ENCODE peak calls at places on chromosome X, in four cellular contexts. M is fibroblast of the aortic adventitia, B is endothelial cell of umbilical vein, J is ovary. I is an unnamed sample.

GRCh38 chrX:40108959-40109287 is 11.2 kb upstream of the BCOR start:
- DNase-seq in M (peak; percentile 79), B (peak; percentile 73), J (peak; percentile 86), I (peak; percentile 72)

GRCh38 chrX:105752334-105752733 is 70.0 kb upstream of the NRK start:
- DNase-seq in M (no peak), B (no peak), J (no peak), I (no peak)

GRCh38 chrX:49069038-49069437 is 4.8 kb downstream of the PRAF2 start:
- DNase-seq in M (no peak), B (no peak), J (no peak), I (no peak)

GRCh38 chrX:22206781-22207180 is 65.9 kb upstream of the CBLL2 start:
- DNase-seq in M (no peak), B (no peak), J (no peak), I (no peak)

GRCh38 chrX:105869676-105870075 is 47.3 kb downstream of the NRK start:
- DNase-seq in M (no peak), B (no peak), J (no peak), I (no peak)

GRCh38 chrX:2781226-2781571 is 29.4 kb downstream of the XG start:
- DNase-seq in M (no peak), B (no peak), J (no peak), I (no peak)

GRCh38 chrX:3295731-3296130 is 50.7 kb downstream of the MXRA5 start:
- DNase-seq in M (no peak), B (peak; percentile 6), J (no peak), I (no peak)

GRCh38 chrX:15529165-15529564 is 28.6 kb downstream of the BMX start:
- DNase-seq in M (no peak), B (peak; percentile 16), J (no peak), I (no peak)

GRCh38 chrX:47097018-47097417 is 18.8 kb downstream of the RGN start:
- DNase-seq in M (no peak), B (no peak), J (no peak), I (no peak)

GRCh38 chrX:153684447-153685178 is 3.1 kb upstream of the SLC6A8 start:
- DNase-seq in M (no peak), B (no peak), J (peak; percentile 11), I (no peak)

GRCh38 chrX:1450381-1451161 is 2.1 kb downstream of the ASMTL start:
- DNase-seq in M (no peak), B (no peak), J (no peak), I (no peak)

GRCh38 chrX:53682885-53683555 is 3.5 kb downstream of the HUWE1 start:
- DNase-seq in M (peak; percentile 59), B (peak; percentile 57), J (peak; percentile 44), I (no peak)

GRCh38 chrX:154321624-154322023 is 26.0 kb downstream of the TKTL1 start:
- DNase-seq in M (peak; percentile 11), B (no peak), J (peak; percentile 34), I (no peak)

GRCh38 chrX:100449696-100450606 is 39.9 kb upstream of the PCDH19 start:
- DNase-seq in M (no peak), B (peak; percentile 65), J (no peak), I (no peak)

GRCh38 chrX:33211356-33212254 is at the start of gene DMD:
- DNase-seq in M (peak; percentile 88), B (peak; percentile 88), J (peak; percentile 56), I (peak; percentile 3)

GRCh38 chrX:109826954-109827708 is 94.1 kb upstream of the ACSL4 start:
- DNase-seq in M (peak; percentile 69), B (no peak), J (no peak), I (no peak)

DNA sequence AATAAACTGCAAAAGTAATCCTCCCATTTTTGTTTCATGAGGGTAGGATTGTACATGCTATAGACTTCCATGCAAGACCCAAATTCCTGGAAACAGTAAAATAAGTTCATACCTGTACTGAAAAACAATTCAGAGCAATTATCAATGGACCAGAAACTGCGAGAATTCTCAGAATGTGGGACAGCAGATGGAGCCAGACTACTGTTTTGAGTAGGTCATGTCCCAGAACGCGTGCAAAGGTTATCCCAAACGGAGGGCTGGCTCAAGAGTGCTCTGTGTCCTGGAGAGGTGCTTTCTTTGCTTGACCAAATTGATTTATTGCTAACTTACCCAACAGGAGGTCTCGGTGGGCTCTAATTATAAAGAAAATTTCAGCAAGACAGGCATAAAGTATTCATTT is 1.7 kb upstream of the MAGEH1 start:
- DNase-seq in M (peak; percentile 35), B (peak; percentile 4), J (peak; percentile 21), I (peak; percentile 3)
- TF ChIP-seq CTCF in M (peak; percentile 4), B (no peak), J (no peak), I (no peak)

GRCh38 chrX:72569786-72570185 is 2.9 kb downstream of the HDAC8 start:
- DNase-seq in M (peak; percentile 89), B (peak; percentile 22), J (no peak), I (no peak)
- TF ChIP-seq CTCF in M (peak; percentile 38), B (no peak), J (no peak), I (no peak)

DNA sequence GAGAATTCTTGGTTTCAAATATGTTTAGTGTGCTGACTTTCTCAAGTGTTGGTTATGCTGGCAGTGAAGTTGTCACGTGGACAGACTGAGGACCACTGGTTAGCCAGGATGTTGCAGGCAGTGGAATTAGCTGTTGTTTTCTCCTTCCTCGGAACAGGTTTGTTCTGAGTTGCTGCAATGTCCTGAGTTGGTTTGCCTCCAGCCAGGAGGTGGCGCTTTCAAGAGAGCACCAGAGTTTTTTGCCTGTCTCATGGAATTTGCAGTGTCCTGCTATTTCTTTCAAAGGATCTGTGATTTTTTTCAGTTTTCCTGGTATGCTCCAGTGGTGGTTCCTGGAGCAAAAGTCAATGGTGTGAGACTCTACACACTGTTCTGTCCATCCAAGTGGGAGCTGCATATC is 158.1 kb upstream of the CXorf66 start:
- DNase-seq in M (peak; percentile 23), B (no peak), J (no peak), I (no peak)
- TF ChIP-seq CTCF in M (peak; percentile 49), B (no peak), J (no peak), I (no peak)

GRCh38 chrX:17829526-17829925 is 31.6 kb downstream of the RAI2 start:
- DNase-seq in M (peak; percentile 59), B (no peak), J (no peak), I (no peak)

GRCh38 chrX:17830211-17830610 is 30.9 kb downstream of the RAI2 start:
- DNase-seq in M (no peak), B (no peak), J (no peak), I (no peak)

GRCh38 chrX:17833954-17834353 is 27.1 kb downstream of the RAI2 start:
- DNase-seq in M (no peak), B (no peak), J (no peak), I (no peak)

GRCh38 chrX:17828156-17828555 is 32.9 kb downstream of the RAI2 start:
- DNase-seq in M (no peak), B (no peak), J (no peak), I (no peak)

GRCh38 chrX:17831255-17831654 is 29.8 kb downstream of the RAI2 start:
- DNase-seq in M (no peak), B (no peak), J (peak; percentile 26), I (no peak)
- TF ChIP-seq CTCF in M (no peak), B (no peak), J (no peak), I (no peak)

GRCh38 chrX:7852166-7852565 is 9.2 kb downstream of the VCX start:
- DNase-seq in M (no peak), B (no peak), J (no peak), I (no peak)
- TF ChIP-seq CTCF in M (no peak), B (no peak), J (no peak), I (no peak)

GRCh38 chrX:151922692-151923091 is 10.0 kb downstream of the MAGEA4 start:
- DNase-seq in M (no peak), B (no peak), J (no peak), I (no peak)

GRCh38 chrX:151920101-151920500 is 7.4 kb downstream of the MAGEA4 start:
- DNase-seq in M (no peak), B (no peak), J (no peak), I (no peak)

GRCh38 chrX:151920530-151920929 is 7.8 kb downstream of the MAGEA4 start:
- DNase-seq in M (no peak), B (no peak), J (no peak), I (no peak)

GRCh38 chrX:151921292-151921691 is 8.6 kb downstream of the MAGEA4 start:
- DNase-seq in M (no peak), B (no peak), J (no peak), I (no peak)

DNA sequence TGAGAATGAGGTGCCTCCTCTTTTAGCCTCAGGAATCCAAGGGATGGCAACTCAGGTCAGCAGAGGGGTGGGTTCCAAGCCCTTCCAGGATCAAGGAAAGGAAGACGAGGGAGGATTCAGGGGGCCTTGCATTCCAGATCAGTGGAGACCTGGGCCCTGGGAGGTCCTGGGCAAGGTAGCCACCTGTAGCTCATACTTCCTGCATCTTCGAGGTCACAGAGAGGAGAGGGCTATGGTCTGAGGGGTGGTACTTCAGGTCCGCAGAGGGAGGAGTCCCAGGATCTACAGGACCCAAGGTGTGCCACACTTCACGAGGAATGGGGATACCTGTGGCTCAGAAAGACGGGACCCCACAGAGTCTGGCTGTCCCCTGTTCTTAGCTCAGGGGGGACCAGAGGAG is 9.2 kb downstream of the MAGEA4 start:
- DNase-seq in M (no peak), B (no peak), J (no peak), I (no peak)
- TF ChIP-seq CTCF in M (no peak), B (no peak), J (no peak), I (no peak)

GRCh38 chrX:69995400-69996101 is 54.2 kb downstream of the AWAT2 start:
- DNase-seq in M (no peak), B (no peak), J (no peak), I (no peak)

GRCh38 chrX:69993494-69993893 is 56.2 kb downstream of the AWAT2 start:
- DNase-seq in M (no peak), B (no peak), J (no peak), I (no peak)

GRCh38 chrX:70001269-70001668 is 48.5 kb downstream of the AWAT2 start:
- DNase-seq in M (peak; percentile 8), B (no peak), J (no peak), I (no peak)

GRCh38 chrX:69991685-69992084 is 58.1 kb downstream of the AWAT2 start:
- DNase-seq in M (no peak), B (no peak), J (no peak), I (no peak)

DNA sequence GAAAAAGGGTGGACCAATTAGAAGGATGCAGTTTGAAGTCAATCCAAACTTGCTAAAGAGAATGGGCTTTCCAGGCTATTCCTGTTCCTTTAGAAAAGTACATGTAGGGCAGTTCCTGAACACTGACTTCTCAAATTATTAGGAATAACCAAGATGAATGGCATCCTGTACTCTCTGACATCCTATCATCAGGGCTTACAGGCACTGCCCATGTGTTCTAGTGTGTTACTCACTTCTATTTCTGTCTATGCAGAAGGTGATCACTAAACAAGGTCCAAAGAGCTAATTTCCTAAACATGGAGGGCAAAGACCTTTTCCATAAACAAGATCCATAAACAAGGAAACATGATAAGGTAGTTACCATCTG is 53.7 kb downstream of the AWAT2 start:
- DNase-seq in M (no peak), B (no peak), J (no peak), I (no peak)
- TF ChIP-seq CTCF in M (no peak), B (no peak), J (no peak), I (no peak)

GRCh38 chrX:129678176-129678880 is 23.6 kb upstream of the APLN start:
- DNase-seq in M (no peak), B (peak; percentile 22), J (no peak), I (no peak)
- TF ChIP-seq CTCF in M (no peak), B (peak; percentile 18), J (no peak), I (no peak)

DNA sequence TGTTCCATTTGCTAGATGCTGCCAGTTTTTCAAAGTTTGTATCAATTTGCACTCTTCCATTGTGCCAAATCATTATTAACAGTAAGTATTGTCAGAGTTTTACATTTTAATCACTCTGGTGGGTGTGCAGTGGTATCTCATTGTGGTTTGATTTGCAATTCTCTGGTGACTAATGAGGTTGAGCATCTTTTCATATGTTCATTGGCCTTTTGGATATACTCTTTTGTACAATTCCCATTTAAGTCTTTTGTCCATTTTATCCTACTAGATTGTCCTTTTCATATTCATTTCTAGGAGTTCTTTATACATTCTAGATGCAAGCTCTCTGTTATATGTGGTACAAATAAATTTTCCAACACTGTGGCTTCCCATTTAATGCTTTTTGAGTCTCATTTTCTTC is 17.4 kb upstream of the ARHGAP36 start:
- DNase-seq in M (no peak), B (no peak), J (no peak), I (no peak)
- TF ChIP-seq CTCF in M (no peak), B (no peak), J (no peak), I (no peak)

I was measured in prostate gland.